ENCODE peak calls at places on chromosomes 7 and 10, in ten cellular contexts. S, J, W, D, K, O, L, C, V and A are unnamed samples.

GRCh38 chr10:17655567-17656146 is 11.7 kb downstream of the STAM start:
- DNase-seq in C (no peak), J (no peak), O (no peak), S (no peak), L (no peak), D (no peak), K (no peak), V (no peak), W (no peak), A (no peak)

GRCh38 chr7:26900283-26900682 is 35.9 kb upstream of the SKAP2 start:
- DNase-seq in S (no peak), C (no peak), V (no peak), O (no peak), D (no peak), K (no peak), W (no peak), L (no peak), J (no peak), A (no peak)

GRCh38 chr7:98802088-98802780 is 67.6 kb downstream of the TMEM130 start:
- DNase-seq in J (peak), S (peak), O (peak), L (no peak), D (peak), K (no peak), W (peak), C (no peak), V (no peak), A (no peak)

GRCh38 chr7:80724249-80724871 is 85.9 kb downstream of the CD36 start:
- DNase-seq in J (no peak), W (no peak), S (no peak), K (no peak), V (no peak), L (no peak), O (no peak), C (no peak), D (no peak), A (peak)

GRCh38 chr7:22765609-22766008 is 38.6 kb downstream of the IL6 start:
- DNase-seq in L (no peak), J (no peak), D (no peak), C (no peak), O (no peak), S (no peak), K (no peak), V (no peak), W (no peak), A (no peak)

GRCh38 chr10:127374074-127374680 is 174.9 kb upstream of the NPS start:
- DNase-seq in O (no peak), W (no peak), K (no peak), V (no peak), D (no peak), L (no peak), S (no peak), C (no peak), J (no peak), A (no peak)

GRCh38 chr7:143924851-143925250 is 10.2 kb upstream of the OR2F2 start:
- DNase-seq in J (no peak), C (no peak), D (no peak), W (no peak), K (no peak), S (no peak), L (no peak), V (no peak), O (no peak), A (no peak)

GRCh38 chr10:118106426-118106825 is 59.7 kb upstream of the RAB11FIP2 start:
- DNase-seq in C (no peak), W (no peak), K (no peak), S (peak), D (no peak), V (no peak), O (no peak), L (no peak), J (no peak), A (peak)

DNA sequence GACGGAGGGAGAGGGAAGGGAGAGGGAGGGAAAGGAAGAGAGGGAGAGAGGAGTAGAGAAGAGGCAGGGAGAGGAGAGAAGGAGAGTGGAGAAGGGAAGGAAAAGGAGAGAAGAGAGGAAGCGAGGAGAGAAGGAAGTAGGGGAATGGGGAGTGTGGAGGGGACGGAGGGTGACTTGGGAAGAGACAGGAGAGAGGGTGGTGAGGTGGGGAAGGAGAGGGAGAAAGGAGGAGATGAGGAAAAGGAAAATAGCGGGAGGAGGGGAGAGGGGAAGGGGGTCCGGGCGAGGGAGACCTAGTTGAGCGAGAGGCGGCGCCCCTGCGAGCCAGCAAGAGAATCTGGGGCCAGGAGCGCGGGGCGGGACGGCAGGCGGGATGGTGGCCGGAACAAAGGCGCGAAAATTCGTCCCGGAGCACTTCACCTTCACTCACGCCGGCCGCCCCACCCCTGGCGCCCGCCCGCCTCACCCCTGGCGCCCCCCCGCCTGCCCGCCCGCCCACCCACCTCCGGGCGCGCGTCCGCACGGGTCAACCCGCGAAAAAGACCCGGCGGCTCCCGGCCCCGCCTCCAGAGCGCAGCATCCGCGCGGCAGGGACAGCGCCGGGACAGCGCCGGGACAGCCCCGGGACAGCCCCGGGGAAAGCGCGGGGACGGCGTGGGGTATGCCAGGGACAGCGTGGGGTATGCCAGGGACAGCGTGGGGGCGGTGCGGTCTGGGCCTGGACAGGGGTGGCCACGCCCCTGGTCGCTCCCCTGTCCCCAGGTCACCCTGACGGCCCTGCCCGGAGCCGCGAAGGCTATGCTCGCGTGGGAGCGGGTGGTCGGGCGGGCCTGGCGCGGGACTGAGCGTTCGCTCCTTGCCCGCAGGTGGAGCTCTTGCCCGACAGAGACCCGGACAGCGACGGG is 4.2 kb downstream of the VSTM2A start:
- DNase-seq in L (no peak), S (no peak), D (no peak), O (peak), W (no peak), J (peak), K (no peak), C (no peak), V (peak), A (no peak)
- TF ChIP-seq CTCF in L (no peak), S (peak), D (no peak), O (peak), W (no peak), J (peak), K (no peak), C (no peak), V (no peak), A (no peak)

GRCh38 chr10:58731276-58731675 is 218.6 kb downstream of the BICC1 start:
- DNase-seq in K (no peak), J (no peak), W (no peak), L (no peak), V (no peak), D (no peak), C (no peak), S (no peak), O (no peak), A (no peak)

GRCh38 chr10:58733436-58733835 is 220.8 kb downstream of the BICC1 start:
- DNase-seq in K (no peak), S (no peak), W (no peak), C (no peak), L (no peak), O (no peak), J (no peak), V (no peak), D (no peak), A (no peak)

GRCh38 chr10:58735087-58735486 is 222.4 kb downstream of the BICC1 start:
- DNase-seq in O (no peak), J (no peak), C (no peak), V (no peak), L (no peak), K (no peak), D (no peak), W (no peak), S (no peak), A (no peak)

GRCh38 chr10:58734116-58734515 is 221.4 kb downstream of the BICC1 start:
- DNase-seq in V (no peak), O (no peak), L (no peak), C (no peak), J (no peak), D (no peak), W (no peak), K (no peak), S (no peak), A (peak)
- TF ChIP-seq CTCF in V (no peak), O (no peak), L (no peak), C (no peak), J (no peak), D (no peak), W (no peak), K (no peak), S (no peak), A (peak)

DNA sequence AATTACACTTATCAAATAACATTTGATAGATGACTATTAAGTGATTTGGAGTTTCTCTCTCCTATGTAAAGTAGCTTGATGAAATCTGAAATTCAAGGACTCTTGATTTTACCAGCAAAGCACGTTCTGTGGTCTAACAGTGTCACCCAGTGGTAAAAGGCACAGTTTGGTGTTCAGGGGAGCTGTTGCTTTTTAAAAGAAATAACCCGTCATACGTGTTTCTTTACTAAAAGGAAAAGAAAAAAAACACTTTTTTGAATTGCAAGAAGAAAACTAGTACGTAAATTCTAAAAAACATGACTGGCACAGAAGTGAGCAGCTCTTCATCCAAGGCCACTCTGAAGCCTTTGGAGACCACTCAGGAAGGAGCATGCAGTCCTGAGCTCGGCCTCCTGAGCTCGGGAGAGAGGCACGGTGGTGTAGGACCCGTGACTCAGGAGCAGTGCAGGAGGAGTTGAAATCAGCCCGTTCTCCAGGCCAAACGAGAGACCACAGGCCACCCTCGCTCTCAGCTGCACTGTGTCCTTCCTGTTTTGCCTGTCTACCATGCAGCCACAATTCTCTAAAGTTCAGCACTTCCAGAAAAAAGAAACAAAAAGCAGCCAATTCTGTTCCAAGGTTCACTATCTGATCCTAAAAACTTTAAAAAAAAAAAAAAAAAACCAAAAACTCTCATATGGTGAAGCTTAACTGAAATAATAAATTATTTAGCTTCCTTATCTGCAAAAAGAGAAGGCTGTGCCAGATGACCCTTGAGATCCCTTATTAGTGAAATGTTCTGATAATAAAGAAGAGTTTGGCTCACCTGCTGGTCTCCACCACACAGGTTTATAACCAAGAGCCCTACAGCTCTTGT is 212.6 kb upstream of the FRMD4A start:
- DNase-seq in S (no peak), V (peak), O (no peak), D (peak), C (no peak), J (no peak), W (peak), K (no peak), L (peak), A (no peak)
- TF ChIP-seq CTCF in S (no peak), V (peak), O (peak), D (no peak), C (no peak), J (peak), W (no peak), K (no peak), L (peak), A (no peak)

DNA sequence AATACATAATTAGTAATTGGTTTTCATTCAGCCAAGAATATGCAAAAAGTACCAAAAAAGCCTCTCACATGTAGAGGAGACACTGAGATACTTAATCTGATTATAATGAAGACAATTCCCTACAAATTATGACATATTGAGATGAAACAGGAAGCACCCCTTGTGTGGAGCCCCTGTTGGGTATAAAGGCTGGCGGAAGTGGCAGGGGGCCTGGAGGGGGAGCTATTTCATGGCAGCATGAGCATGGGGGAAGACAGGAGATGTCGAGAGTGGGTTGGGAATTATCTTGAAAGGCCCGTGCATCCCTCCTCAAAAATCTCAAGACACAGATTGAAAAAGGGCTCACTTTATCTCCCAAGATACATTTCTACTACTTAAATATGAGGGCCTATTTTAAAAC is 96.9 kb downstream of the PIP4K2A start:
- DNase-seq in C (no peak), O (no peak), J (no peak), V (no peak), D (no peak), L (no peak), K (no peak), W (no peak), S (no peak), A (no peak)
- TF ChIP-seq CTCF in C (no peak), O (no peak), J (no peak), V (no peak), D (no peak), L (no peak), K (no peak), W (no peak), S (no peak), A (no peak)

GRCh38 chr10:59580257-59580863 is 129.3 kb downstream of the SLC16A9 start:
- DNase-seq in S (peak), C (no peak), L (no peak), O (no peak), K (no peak), D (no peak), J (peak), W (no peak), V (no peak), A (peak)
- TF ChIP-seq CTCF in S (peak), C (no peak), L (no peak), O (peak), K (no peak), D (no peak), J (peak), W (peak), V (no peak), A (peak)

GRCh38 chr7:84455788-84456187 is 261.2 kb upstream of the SEMA3A start:
- DNase-seq in K (no peak), J (no peak), W (no peak), C (no peak), O (no peak), L (no peak), D (no peak), S (peak), V (no peak), A (no peak)

GRCh38 chr7:84450802-84451201 is 256.2 kb upstream of the SEMA3A start:
- DNase-seq in L (no peak), W (no peak), K (no peak), V (no peak), C (no peak), D (no peak), S (no peak), J (no peak), O (no peak), A (no peak)

GRCh38 chr7:84452618-84453017 is 258.0 kb upstream of the SEMA3A start:
- DNase-seq in C (no peak), O (no peak), D (no peak), W (no peak), V (no peak), L (no peak), J (no peak), K (no peak), S (no peak), A (no peak)

DNA sequence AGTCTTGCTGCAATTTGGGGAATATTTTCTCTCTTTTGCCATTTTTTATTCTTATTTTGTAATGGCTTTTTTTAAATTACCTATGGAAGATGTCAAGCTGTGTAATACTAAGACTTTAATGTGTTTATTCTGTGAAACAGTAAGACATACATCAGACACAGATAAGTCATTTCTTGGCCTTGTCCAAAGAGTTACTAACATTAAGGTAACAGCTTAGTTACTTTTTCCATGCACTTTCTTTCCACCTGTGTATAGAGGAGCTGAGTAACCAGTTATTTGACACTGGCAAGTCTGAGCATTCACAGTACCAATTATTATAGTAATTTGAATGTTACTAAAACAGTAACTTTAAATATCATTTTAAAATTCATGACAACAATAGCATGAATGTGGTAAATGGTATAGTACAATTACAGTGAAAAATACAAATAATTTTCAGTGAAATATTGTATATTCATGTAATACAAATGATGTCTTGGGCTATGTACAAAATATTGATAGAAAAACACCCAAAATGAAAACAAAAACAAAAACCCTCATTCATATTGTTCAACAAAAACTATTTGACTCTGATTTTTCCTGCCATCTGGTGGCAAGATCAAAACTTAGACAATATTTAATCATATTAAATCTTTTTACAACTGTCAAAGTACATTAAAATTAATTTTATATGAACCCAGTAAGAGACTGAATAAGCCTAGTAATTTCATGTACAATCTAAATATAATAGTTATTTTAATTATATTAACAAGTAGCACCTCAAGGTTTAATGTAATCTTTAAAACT is 259.8 kb upstream of the SEMA3A start:
- DNase-seq in C (no peak), O (no peak), W (no peak), K (no peak), J (no peak), D (no peak), S (peak), L (no peak), V (no peak), A (no peak)
- TF ChIP-seq CTCF in C (no peak), O (no peak), W (no peak), K (no peak), J (no peak), D (no peak), S (no peak), L (no peak), V (no peak), A (peak)

GRCh38 chr7:150388709-150389531 is 9.8 kb downstream of the ZNF775 start:
- DNase-seq in K (peak), L (no peak), O (no peak), S (no peak), J (no peak), C (no peak), W (peak), V (peak), D (peak), A (no peak)
- TF ChIP-seq CTCF in K (peak), L (no peak), O (peak), S (peak), J (no peak), C (no peak), W (peak), V (peak), D (peak), A (peak)

GRCh38 chr7:108659867-108660266 is 90.2 kb downstream of the DNAJB9 start:
- DNase-seq in L (no peak), S (no peak), V (no peak), J (no peak), W (no peak), K (no peak), C (no peak), D (no peak), O (no peak), A (no peak)

GRCh38 chr7:108662783-108663182 is 93.1 kb downstream of the DNAJB9 start:
- DNase-seq in J (no peak), V (no peak), S (no peak), C (no peak), L (no peak), O (no peak), K (no peak), W (no peak), D (no peak), A (no peak)

DNA sequence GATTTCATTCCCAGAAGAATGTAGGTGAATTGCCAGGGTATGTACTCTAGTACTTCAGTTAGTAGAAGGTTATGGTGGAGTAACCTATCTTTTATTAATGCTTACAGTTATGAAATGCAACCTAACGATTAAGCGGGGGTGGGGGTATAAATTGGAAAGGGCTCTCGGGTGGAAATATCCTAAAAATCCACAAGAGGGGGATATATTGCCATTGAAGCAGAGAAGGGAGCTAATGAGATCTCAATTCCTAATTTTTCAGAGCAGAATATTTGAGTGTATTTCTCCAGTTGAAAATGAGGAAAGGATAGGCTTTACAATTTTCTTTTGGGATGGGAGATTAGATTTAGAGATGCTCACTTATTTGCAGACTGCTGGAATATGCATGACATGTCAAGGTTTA is 90.8 kb downstream of the DNAJB9 start:
- DNase-seq in O (no peak), J (no peak), W (no peak), K (no peak), C (no peak), L (no peak), D (no peak), V (no peak), S (no peak), A (no peak)
- TF ChIP-seq CTCF in O (peak), J (no peak), W (no peak), K (no peak), C (no peak), L (no peak), D (no peak), V (no peak), S (no peak), A (no peak)

DNA sequence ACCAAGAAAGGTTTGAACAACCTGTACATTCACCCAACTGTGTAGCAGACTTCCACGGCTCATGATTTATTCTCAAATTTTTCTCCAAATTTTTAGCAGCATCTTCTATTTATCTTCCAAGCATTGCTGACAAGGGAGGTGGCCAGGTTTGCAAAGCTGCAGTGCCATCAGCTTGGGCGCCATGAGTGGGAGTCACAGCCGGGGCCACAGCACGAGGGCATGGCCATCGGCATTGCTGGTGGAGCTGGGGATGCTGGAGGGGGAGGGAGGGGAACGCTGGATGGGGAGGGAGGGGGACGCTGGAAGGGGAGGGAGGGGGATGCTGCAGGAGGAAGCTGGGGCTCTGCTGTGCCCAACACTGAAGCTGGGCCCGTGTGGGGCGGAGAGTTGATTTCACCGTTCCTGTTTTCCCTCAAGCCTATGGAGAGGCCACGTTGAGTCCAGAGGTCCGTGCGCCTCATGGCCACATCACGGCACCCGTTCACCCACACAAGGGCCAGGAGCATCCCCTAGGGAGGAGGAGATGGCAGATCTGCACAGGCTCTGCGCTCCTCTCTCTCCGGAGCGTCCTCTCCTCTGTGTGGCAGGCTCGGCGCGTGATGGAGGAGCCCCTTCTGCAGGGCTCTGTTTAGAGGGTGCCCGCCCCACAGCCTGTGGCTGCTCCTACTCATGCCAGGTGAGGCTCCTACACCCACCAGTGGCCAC is 520.2 kb downstream of the DNAJB6 start:
- DNase-seq in W (no peak), V (peak), C (no peak), D (no peak), O (no peak), S (no peak), J (no peak), K (no peak), L (no peak), A (no peak)
- TF ChIP-seq CTCF in W (no peak), V (no peak), C (no peak), D (no peak), O (no peak), S (no peak), J (no peak), K (no peak), L (no peak), A (no peak)

GRCh38 chr7:34837316-34837715 is 179.3 kb downstream of the NPSR1 start:
- DNase-seq in D (no peak), O (no peak), V (no peak), J (no peak), K (no peak), L (no peak), S (no peak), C (no peak), W (no peak), A (no peak)
- TF ChIP-seq CTCF in D (no peak), O (no peak), V (no peak), J (no peak), K (no peak), L (no peak), S (no peak), C (no peak), W (no peak), A (no peak)